ENCODE peak calls at places on chromosomes 12 and 14, in four cellular contexts. A, B, H and J are unnamed samples.
A peak's percentile ranks its signal among the peaks of the same experiment; 100 is the strongest.

GRCh38 chr12:49288412-49288853 is 6.5 kb upstream of the PRPH start:
- DNase-seq in A (no peak), B (no peak), H (peak; percentile 49), J (peak; percentile 34)

GRCh38 chr12:100290016-100290415 is 23.0 kb downstream of the SCYL2 start:
- DNase-seq in A (no peak), B (no peak), H (no peak), J (no peak)

GRCh38 chr14:103932791-103933490 is 4.7 kb downstream of the TDRD9 start:
- DNase-seq in A (no peak), B (no peak), H (no peak), J (no peak)

GRCh38 chr14:55240526-55241178 is 30.6 kb upstream of the FBXO34 start:
- DNase-seq in A (no peak), B (peak; percentile 60), H (peak; percentile 14), J (no peak)

GRCh38 chr12:68341822-68342221 is 9.7 kb upstream of the MDM1 start:
- DNase-seq in A (no peak), B (no peak), H (no peak), J (no peak)

GRCh38 chr14:51901475-51902024 is 41.1 kb downstream of the GNG2 start:
- DNase-seq in A (no peak), B (no peak), H (no peak), J (no peak)

GRCh38 chr12:119055977-119056376 is 74.6 kb downstream of the SRRM4 start:
- DNase-seq in A (no peak), B (no peak), H (no peak), J (no peak)

GRCh38 chr14:40340708-40341107 is 908.5 kb upstream of the FBXO33 start:
- DNase-seq in A (no peak), B (no peak), H (no peak), J (no peak)

GRCh38 chr14:99258341-99258781 is 13.6 kb downstream of the BCL11B start:
- DNase-seq in A (no peak), B (no peak), H (no peak), J (no peak)

GRCh38 chr14:99797231-99797630 is 4.0 kb downstream of the EML1 start:
- DNase-seq in A (no peak), B (no peak), H (no peak), J (no peak)

GRCh38 chr14:92693998-92694780 is 54.2 kb downstream of the LGMN start:
- DNase-seq in A (no peak), B (no peak), H (no peak), J (no peak)

GRCh38 chr14:75610839-75611238 is 32.4 kb downstream of the FLVCR2 start:
- DNase-seq in A (no peak), B (no peak), H (no peak), J (no peak)

GRCh38 chr14:21278632-21279031 is 1.3 kb upstream of the RPGRIP1 start:
- DNase-seq in A (no peak), B (no peak), H (no peak), J (no peak)

GRCh38 chr12:19138551-19139344 is 9.2 kb downstream of the PLEKHA5 start:
- DNase-seq in A (no peak), B (no peak), H (peak; percentile 76), J (peak; percentile 82)

GRCh38 chr14:45089813-45090212 is 5.9 kb downstream of the PRPF39 start:
- DNase-seq in A (no peak), B (no peak), H (peak; percentile 40), J (peak; percentile 23)

GRCh38 chr14:76326918-76327689 is 48.8 kb upstream of the ESRRB start:
- DNase-seq in A (no peak), B (no peak), H (no peak), J (no peak)

GRCh38 chr12:132211326-132211725 is 67.1 kb downstream of the NOC4L start:
- DNase-seq in A (no peak), B (no peak), H (no peak), J (no peak)

GRCh38 chr14:26598081-26598671 is 343 bp upstream of the NOVA1 start:
- DNase-seq in A (no peak), B (peak; percentile 50), H (peak; percentile 90), J (peak; percentile 87)

GRCh38 chr12:74539765-74540526 is 2.3 kb downstream of the ATXN7L3B start:
- DNase-seq in A (no peak), B (no peak), H (no peak), J (no peak)

GRCh38 chr12:126667340-126667739 is 1599.6 kb upstream of the TMEM132C start:
- DNase-seq in A (no peak), B (no peak), H (peak; percentile 95), J (peak; percentile 84)

GRCh38 chr12:2460051-2460450 is 334.7 kb upstream of the FKBP4 start:
- DNase-seq in A (no peak), B (no peak), H (no peak), J (no peak)

GRCh38 chr12:116971222-116971621 is 60.5 kb downstream of the FBXW8 start:
- DNase-seq in A (no peak), B (no peak), H (no peak), J (no peak)

GRCh38 chr14:100134591-100134990 is 24.9 kb downstream of the DEGS2 start:
- DNase-seq in A (no peak), B (no peak), H (no peak), J (no peak)

GRCh38 chr12:25187781-25188180 is 7.2 kb downstream of the DNAI7 start:
- DNase-seq in A (no peak), B (peak; percentile 76), H (peak; percentile 95), J (peak; percentile 93)

GRCh38 chr12:5689773-5690172 is 255.3 kb downstream of the ANO2 start:
- DNase-seq in A (no peak), B (no peak), H (no peak), J (no peak)

GRCh38 chr12:113200016-113200797 is 14.7 kb downstream of the RITA1 start:
- DNase-seq in A (no peak), B (no peak), H (no peak), J (no peak)

GRCh38 chr12:122126713-122127597 is 47.1 kb downstream of the IL31 start:
- DNase-seq in A (no peak), B (no peak), H (no peak), J (no peak)

GRCh38 chr12:5022465-5023061 is 21.1 kb upstream of the KCNA5 start:
- DNase-seq in A (no peak), B (no peak), H (peak; percentile 25), J (peak; percentile 26)

GRCh38 chr12:57139796-57140649 is 7.4 kb downstream of the LRP1-AS start:
- DNase-seq in A (no peak), B (no peak), H (no peak), J (no peak)

GRCh38 chr12:70692681-70693288 is 55.6 kb upstream of the PTPRB start:
- DNase-seq in A (no peak), B (no peak), H (peak; percentile 29), J (peak; percentile 5)

GRCh38 chr14:76015668-76016067 is 30.1 kb downstream of the IFT43 start:
- DNase-seq in A (no peak), B (no peak), H (no peak), J (no peak)

GRCh38 chr12:2745655-2746054 is 49.1 kb upstream of the FKBP4 start:
- DNase-seq in A (no peak), B (no peak), H (no peak), J (peak; percentile 8)

GRCh38 chr14:30443368-30444007 is 115.5 kb upstream of the G2E3 start:
- DNase-seq in A (no peak), B (no peak), H (peak; percentile 53), J (peak; percentile 48)

GRCh38 chr14:94062344-94062904 is 18.6 kb downstream of the DDX24 start:
- DNase-seq in A (no peak), B (no peak), H (peak; percentile 51), J (peak; percentile 34)

GRCh38 chr12:82873951-82874350 is 187.2 kb downstream of the TMTC2 start:
- DNase-seq in A (no peak), B (no peak), H (no peak), J (no peak)

GRCh38 chr12:11555743-11556625 is 93.5 kb upstream of the ETV6 start:
- DNase-seq in A (no peak), B (no peak), H (no peak), J (no peak)
- H3K4me3 ChIP-seq in A (peak overlapping the region; percentile 21), B (peak overlapping the region; percentile 14), H (no peak overlapping the region), J (no peak overlapping the region)

DNA sequence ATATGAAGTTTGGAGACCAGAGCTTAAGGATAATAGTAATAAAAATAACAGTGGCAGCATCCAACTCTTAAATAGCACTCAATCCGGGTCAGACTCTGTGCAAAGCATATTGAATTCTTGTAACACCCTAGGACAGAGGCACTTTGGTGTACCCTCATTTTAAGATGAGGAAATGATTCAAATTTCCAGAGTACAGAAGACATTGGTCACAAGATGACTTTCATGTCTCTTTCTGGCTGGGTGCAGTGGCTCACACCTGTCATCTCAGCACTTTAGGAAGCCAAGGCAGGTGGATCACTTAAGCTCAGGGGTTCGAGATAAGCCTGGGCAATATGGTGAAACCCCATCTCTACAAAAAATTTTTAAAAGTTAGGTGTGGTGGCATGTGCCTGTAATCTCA is 235.8 kb downstream of the SLC15A4 start:
- DNase-seq in A (no peak), B (no peak), H (no peak), J (no peak)
- TF ChIP-seq CTCF in A (no peak), B (no peak), H (no peak), J (no peak)

GRCh38 chr12:40248585-40249297 is 23.9 kb downstream of the LRRK2 start:
- DNase-seq in A (no peak), B (no peak), H (peak; percentile 46), J (no peak)

GRCh38 chr12:40253936-40254335 is 29.1 kb downstream of the LRRK2 start:
- DNase-seq in A (no peak), B (no peak), H (peak; percentile 73), J (peak; percentile 53)

GRCh38 chr12:40248034-40248433 is 23.2 kb downstream of the LRRK2 start:
- DNase-seq in A (no peak), B (no peak), H (no peak), J (no peak)
- H3K4me3 ChIP-seq in A (no peak overlapping the region), B (no peak overlapping the region), H (no peak overlapping the region), J (no peak overlapping the region)

GRCh38 chr12:93798279-93798678 is 121.1 kb downstream of the CRADD start:
- DNase-seq in A (no peak), B (no peak), H (no peak), J (no peak)
- TF ChIP-seq CTCF in A (no peak), B (no peak), H (no peak), J (no peak)

DNA sequence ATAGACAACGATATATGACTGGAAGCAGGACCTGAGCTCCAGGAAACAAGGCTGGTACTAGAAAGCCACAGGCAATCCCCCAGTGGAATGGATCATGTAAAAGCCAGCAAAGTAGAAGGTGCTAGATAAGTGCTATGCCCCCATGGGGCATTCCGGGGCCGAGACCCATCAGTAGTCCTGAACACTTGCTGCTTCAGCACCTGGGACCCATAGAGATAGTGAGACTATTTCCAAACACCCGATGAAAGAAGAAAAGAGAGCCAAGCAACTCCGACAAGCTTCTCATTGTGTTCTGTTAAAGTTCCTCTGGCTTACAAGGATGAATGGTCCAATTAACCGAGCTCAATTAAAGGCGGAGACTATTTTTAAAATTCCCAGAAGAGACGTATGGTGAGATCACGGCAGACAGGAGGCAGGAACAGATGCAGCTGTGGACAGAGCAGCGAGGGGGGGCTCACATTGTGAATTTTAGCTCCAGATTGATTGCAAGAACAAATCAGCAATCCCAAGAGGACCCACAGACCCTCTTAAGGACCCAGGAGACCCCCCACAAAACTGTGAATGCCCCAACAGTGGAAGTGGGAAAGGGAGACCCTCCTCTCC is 142.5 kb upstream of the OVCH1 start:
- DNase-seq in A (no peak), B (no peak), H (no peak), J (no peak)
- H3K4me3 ChIP-seq in A (no peak overlapping the region), B (no peak overlapping the region), H (no peak overlapping the region), J (no peak overlapping the region)

DNA sequence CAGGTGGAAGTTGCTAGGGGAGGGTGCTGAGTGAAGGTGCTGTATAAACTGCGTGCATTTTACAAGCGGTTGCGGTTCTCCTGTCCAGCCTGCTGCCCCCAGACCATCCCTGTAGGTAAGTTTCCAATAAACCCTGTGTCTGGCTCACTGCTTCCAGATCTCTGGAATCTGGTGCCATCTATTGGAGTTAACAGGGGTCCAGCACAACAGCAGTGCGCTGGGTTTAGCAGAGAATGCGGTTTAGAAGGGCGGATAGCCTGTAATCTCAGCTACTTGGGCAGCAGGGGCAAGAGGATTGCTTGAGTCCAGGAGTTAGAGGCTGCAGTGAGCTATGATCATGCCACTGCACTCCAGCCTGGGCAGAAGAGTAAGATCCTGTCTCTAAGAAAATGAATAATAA is 4.9 kb downstream of the AACS start:
- DNase-seq in A (no peak), B (no peak), H (no peak), J (no peak)
- TF ChIP-seq CTCF in A (no peak), B (no peak), H (peak; percentile 12), J (no peak)